ENCODE peak calls at places on chromosome 21, in four cellular contexts. One of them, this sample, is unnamed.

GRCh38 chr21:46187251-46187650 is 3.0 kb upstream of the SPATC1L start:
- DNase-seq in IMR-90: no peak
- DNase-seq in K562: no peak
- DNase-seq in A549: no peak
- DNase-seq in this sample: no peak

GRCh38 chr21:31281561-31281960 is 62.5 kb downstream of the TIAM1 start:
- DNase-seq in IMR-90: no peak
- DNase-seq in K562: no peak
- DNase-seq in A549: no peak
- DNase-seq in this sample: no peak

GRCh38 chr21:26776320-26777021 is 68.7 kb downstream of the ADAMTS1 start:
- DNase-seq in IMR-90: peak
- DNase-seq in K562: no peak
- DNase-seq in A549: no peak
- DNase-seq in this sample: no peak

GRCh38 chr21:32597205-32597604 is 11.9 kb upstream of the TCP10L start:
- DNase-seq in IMR-90: peak
- DNase-seq in K562: no peak
- DNase-seq in A549: peak
- DNase-seq in this sample: no peak

GRCh38 chr21:37687001-37687400 is 229.3 kb downstream of the KCNJ6 start:
- DNase-seq in IMR-90: no peak
- DNase-seq in K562: no peak
- DNase-seq in A549: no peak
- DNase-seq in this sample: no peak

GRCh38 chr21:17585875-17586450 is 26.7 kb downstream of the BTG3 start:
- DNase-seq in IMR-90: peak
- DNase-seq in K562: peak
- DNase-seq in A549: peak
- DNase-seq in this sample: no peak

GRCh38 chr21:46361937-46362336 is 38.0 kb downstream of the PCNT start:
- DNase-seq in IMR-90: no peak
- DNase-seq in K562: no peak
- DNase-seq in A549: no peak
- DNase-seq in this sample: no peak

GRCh38 chr21:30408782-30409494 is 13.1 kb downstream of the KRTAP13-1 start:
- DNase-seq in IMR-90: no peak
- DNase-seq in K562: peak
- DNase-seq in A549: peak
- DNase-seq in this sample: no peak

GRCh38 chr21:16072692-16073091 is 342.9 kb downstream of the USP25 start:
- DNase-seq in IMR-90: peak
- DNase-seq in K562: no peak
- DNase-seq in A549: no peak
- DNase-seq in this sample: no peak

GRCh38 chr21:10466200-10466599 is 55.2 kb upstream of the TPTE start:
- DNase-seq in IMR-90: no peak
- DNase-seq in K562: no peak
- DNase-seq in A549: no peak
- DNase-seq in this sample: no peak

GRCh38 chr21:18251065-18251464 is 6.4 kb downstream of the CHODL start:
- DNase-seq in IMR-90: no peak
- DNase-seq in K562: no peak
- DNase-seq in A549: no peak
- DNase-seq in this sample: no peak

GRCh38 chr21:18840239-18840638 is 436.7 kb upstream of the TMPRSS15 start:
- DNase-seq in IMR-90: no peak
- DNase-seq in K562: peak
- DNase-seq in A549: peak
- DNase-seq in this sample: no peak

GRCh38 chr21:17513214-17514123 is 626 bp downstream of the CXADR start:
- DNase-seq in IMR-90: no peak
- DNase-seq in K562: no peak
- DNase-seq in A549: peak
- DNase-seq in this sample: no peak

DNA sequence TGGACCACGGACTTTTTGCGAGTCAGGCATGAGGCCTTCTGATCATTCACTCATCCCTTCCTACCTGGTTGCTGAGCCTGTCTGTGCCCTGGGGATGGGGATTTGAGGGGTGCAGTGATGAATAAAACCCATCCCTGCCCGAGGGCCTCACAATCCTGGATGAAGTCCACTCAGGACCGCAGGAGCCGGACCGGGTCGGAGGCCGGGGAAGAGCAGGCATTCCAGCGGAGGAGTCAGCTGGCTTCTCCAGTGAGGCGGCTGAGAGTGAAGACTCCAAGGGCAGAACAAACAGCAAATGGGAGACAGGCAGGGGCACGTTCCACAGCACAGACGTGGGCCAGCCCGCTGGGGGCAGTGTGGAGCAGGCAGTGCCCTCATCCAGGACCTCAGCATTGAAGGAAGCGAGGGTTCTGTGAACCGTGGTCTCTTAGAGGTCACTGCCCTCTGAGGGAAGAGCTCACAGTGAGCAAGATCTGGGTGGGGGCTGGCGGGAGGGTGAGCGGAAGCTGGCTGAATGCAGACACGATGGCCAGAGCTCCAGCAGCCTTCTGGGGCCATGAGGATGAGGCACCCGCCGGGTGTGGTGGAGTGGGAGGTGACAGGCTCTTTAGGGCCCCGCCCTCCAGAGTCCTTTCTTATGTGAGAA is 10.9 kb upstream of the LRRC3 start:
- DNase-seq in IMR-90: no peak
- DNase-seq in K562: peak
- DNase-seq in A549: no peak
- DNase-seq in this sample: no peak
- TF ChIP-seq ELK1 in IMR-90: no peak
- TF ChIP-seq ELK1 in K562: no peak
- TF ChIP-seq ELK1 in A549: no peak
- TF ChIP-seq ELK1 in this sample: no peak

DNA sequence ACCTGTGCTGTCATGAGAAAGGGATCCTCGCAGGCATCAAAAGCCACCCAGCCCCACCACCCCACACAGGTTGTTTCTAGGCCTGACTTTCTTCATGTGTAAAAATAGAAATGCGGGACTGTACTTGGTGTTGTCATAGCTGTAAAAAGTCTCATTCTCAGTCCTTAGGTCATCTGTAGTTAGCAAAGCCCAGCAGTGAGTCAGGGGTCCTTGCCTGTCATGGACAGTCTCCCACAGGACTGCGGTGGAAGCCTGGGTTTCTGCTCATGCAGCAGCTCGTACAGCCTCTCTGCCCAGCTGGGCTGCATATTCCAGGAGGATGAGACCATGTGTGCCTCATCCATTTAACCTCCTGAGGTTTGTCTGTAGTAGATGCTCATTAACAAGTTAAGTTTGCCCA is 58.2 kb downstream of the MRPS6 start:
- DNase-seq in IMR-90: peak
- DNase-seq in K562: no peak
- DNase-seq in A549: no peak
- DNase-seq in this sample: no peak
- TF ChIP-seq ELK1 in IMR-90: no peak
- TF ChIP-seq ELK1 in K562: no peak
- TF ChIP-seq ELK1 in A549: no peak
- TF ChIP-seq ELK1 in this sample: no peak

GRCh38 chr21:41926068-41926806 is 27.6 kb downstream of the C2CD2 start:
- DNase-seq in IMR-90: peak
- DNase-seq in K562: no peak
- DNase-seq in A549: no peak
- DNase-seq in this sample: peak
- TF ChIP-seq ELK1 in IMR-90: no peak
- TF ChIP-seq ELK1 in K562: no peak
- TF ChIP-seq ELK1 in A549: no peak
- TF ChIP-seq ELK1 in this sample: no peak

DNA sequence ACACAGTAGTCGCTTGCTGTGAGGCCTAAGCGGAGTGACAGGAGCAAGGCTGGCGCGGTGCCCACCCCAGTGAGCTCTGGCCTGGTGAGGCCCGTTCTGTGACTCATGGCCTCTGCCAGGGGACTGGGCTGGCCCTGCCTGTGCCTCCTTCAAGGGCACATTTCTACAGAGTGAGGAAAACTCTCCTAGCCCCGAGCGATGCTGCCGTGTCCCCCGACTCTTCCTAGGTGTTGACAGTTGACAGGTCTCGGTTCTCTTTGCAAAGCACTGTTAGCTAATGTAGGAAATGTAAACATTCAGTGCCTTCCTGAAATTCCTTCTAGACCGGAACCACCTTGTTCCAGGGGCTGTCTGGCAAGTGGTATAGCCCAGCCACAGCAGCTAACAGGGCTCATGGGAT is 43.9 kb downstream of the ABCG1 start:
- DNase-seq in IMR-90: peak
- DNase-seq in K562: no peak
- DNase-seq in A549: peak
- DNase-seq in this sample: no peak
- TF ChIP-seq ELK1 in IMR-90: no peak
- TF ChIP-seq ELK1 in K562: no peak
- TF ChIP-seq ELK1 in A549: no peak
- TF ChIP-seq ELK1 in this sample: no peak

GRCh38 chr21:45102391-45102932 is 28.1 kb downstream of the ADARB1 start:
- DNase-seq in IMR-90: no peak
- DNase-seq in K562: no peak
- DNase-seq in A549: peak
- DNase-seq in this sample: no peak
- TF ChIP-seq ELK1 in IMR-90: no peak
- TF ChIP-seq ELK1 in K562: no peak
- TF ChIP-seq ELK1 in A549: no peak
- TF ChIP-seq ELK1 in this sample: no peak

DNA sequence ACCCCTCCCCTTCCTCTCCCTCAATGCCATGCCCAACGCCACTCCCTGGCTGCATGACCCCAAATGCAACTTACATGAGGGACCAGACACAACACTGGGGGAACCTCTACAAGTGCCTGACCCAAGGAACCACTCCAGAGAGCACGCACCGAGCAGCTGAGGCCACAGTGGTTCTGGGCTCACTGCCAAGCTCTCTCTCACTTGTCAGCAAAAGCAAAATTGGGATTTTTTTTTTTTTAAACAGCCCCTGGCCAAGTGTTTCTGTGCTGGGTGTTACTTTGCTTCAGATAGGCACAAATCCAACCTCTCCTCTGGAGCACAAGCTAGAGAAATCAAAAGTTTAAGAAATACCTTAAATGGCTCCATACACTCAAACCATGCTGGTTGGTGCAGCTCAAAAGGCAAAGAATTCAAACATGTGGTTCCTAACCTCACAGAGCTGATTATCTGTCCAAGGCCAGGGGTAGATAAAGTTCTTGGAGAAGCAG is 363.0 kb downstream of the SETD4 start:
- DNase-seq in IMR-90: peak
- DNase-seq in K562: no peak
- DNase-seq in A549: no peak
- DNase-seq in this sample: no peak
- TF ChIP-seq ELK1 in IMR-90: no peak
- TF ChIP-seq ELK1 in K562: no peak
- TF ChIP-seq ELK1 in A549: no peak
- TF ChIP-seq ELK1 in this sample: no peak

DNA sequence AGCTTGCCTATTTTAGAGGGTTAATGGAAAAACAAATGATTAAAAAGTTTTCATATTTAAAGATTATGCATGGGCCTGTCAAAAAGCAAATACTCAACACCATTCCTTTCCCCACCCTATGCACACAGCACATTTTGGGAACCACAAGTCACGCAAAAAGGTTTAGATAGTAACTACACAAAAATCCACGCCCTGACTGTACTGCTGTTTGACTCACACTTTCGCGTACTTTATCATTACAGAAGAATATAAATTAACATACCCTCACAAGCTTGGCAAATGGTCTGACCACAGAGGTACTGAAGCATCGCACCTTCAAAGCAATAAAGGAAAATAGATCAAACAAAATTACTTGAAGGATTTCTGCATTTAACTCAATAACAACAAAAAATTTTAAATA is 1.4 kb downstream of the ATP5PO start:
- DNase-seq in IMR-90: no peak
- DNase-seq in K562: no peak
- DNase-seq in A549: no peak
- DNase-seq in this sample: no peak
- TF ChIP-seq ELK1 in IMR-90: no peak
- TF ChIP-seq ELK1 in K562: no peak
- TF ChIP-seq ELK1 in A549: no peak
- TF ChIP-seq ELK1 in this sample: no peak

GRCh38 chr21:38819719-38820147 is 14.0 kb downstream of the ETS2 start:
- DNase-seq in IMR-90: peak
- DNase-seq in K562: no peak
- DNase-seq in A549: peak
- DNase-seq in this sample: no peak

GRCh38 chr21:38818336-38818723 is 12.6 kb downstream of the ETS2 start:
- DNase-seq in IMR-90: no peak
- DNase-seq in K562: no peak
- DNase-seq in A549: no peak
- DNase-seq in this sample: no peak

GRCh38 chr21:38819051-38819718 is 13.5 kb downstream of the ETS2 start:
- DNase-seq in IMR-90: no peak
- DNase-seq in K562: no peak
- DNase-seq in A549: no peak
- DNase-seq in this sample: no peak

GRCh38 chr21:38816400-38816973 is 10.8 kb downstream of the ETS2 start:
- DNase-seq in IMR-90: no peak
- DNase-seq in K562: no peak
- DNase-seq in A549: no peak
- DNase-seq in this sample: no peak

GRCh38 chr21:38817371-38818335 is 11.9 kb downstream of the ETS2 start:
- DNase-seq in IMR-90: peak
- DNase-seq in K562: no peak
- DNase-seq in A549: no peak
- DNase-seq in this sample: no peak
- TF ChIP-seq ELK1 in IMR-90: no peak
- TF ChIP-seq ELK1 in K562: no peak
- TF ChIP-seq ELK1 in A549: no peak
- TF ChIP-seq ELK1 in this sample: no peak

GRCh38 chr21:14270631-14271030 is 54.7 kb downstream of the RBM11 start:
- DNase-seq in IMR-90: no peak
- DNase-seq in K562: no peak
- DNase-seq in A549: no peak
- DNase-seq in this sample: no peak
- TF ChIP-seq ELK1 in IMR-90: no peak
- TF ChIP-seq ELK1 in K562: no peak
- TF ChIP-seq ELK1 in A549: no peak
- TF ChIP-seq ELK1 in this sample: no peak

GRCh38 chr21:39736716-39737115 is 8.3 kb upstream of the IGSF5 start:
- DNase-seq in IMR-90: no peak
- DNase-seq in K562: no peak
- DNase-seq in A549: no peak
- DNase-seq in this sample: no peak

GRCh38 chr21:39737376-39738000 is 7.5 kb upstream of the IGSF5 start:
- DNase-seq in IMR-90: no peak
- DNase-seq in K562: no peak
- DNase-seq in A549: no peak
- DNase-seq in this sample: no peak

GRCh38 chr21:39738566-39738965 is 6.4 kb upstream of the IGSF5 start:
- DNase-seq in IMR-90: no peak
- DNase-seq in K562: no peak
- DNase-seq in A549: no peak
- DNase-seq in this sample: no peak
- TF ChIP-seq ELK1 in IMR-90: no peak
- TF ChIP-seq ELK1 in K562: no peak
- TF ChIP-seq ELK1 in A549: no peak
- TF ChIP-seq ELK1 in this sample: no peak